ENCODE peak calls at places on chromosomes 4 and X, in five cellular contexts. T is retinal pigment epithelial cell, N is BJ, Z is HFF-Myc, E is brain microvascular endothelial cell. Q is an unnamed sample.

GRCh38 chrX:64190136-64190740 is 15.3 kb downstream of the AMER1 start:
- DNase-seq in E (no peak), T (no peak), N (no peak), Z (no peak), Q (no peak)

GRCh38 chr4:56129431-56129861 is 180.7 kb downstream of the CEP135 start:
- DNase-seq in Z (no peak), E (no peak), T (peak; percentile 25), N (no peak), Q (peak; percentile 30)

GRCh38 chr4:139556735-139557505 is 901 bp upstream of the SETD7 start:
- DNase-seq in T (no peak), N (no peak), E (no peak), Z (no peak), Q (peak; percentile 53)

GRCh38 chrX:110401142-110401541 is 42.5 kb downstream of the RTL9 start:
- DNase-seq in N (no peak), Z (no peak), T (no peak), E (no peak), Q (no peak)

GRCh38 chrX:115639481-115639880 is 78.5 kb downstream of the PLS3 start:
- DNase-seq in Z (no peak), N (no peak), T (no peak), E (no peak), Q (no peak)

GRCh38 chrX:63784346-63784901 is 590 bp downstream of the ARHGEF9 start:
- DNase-seq in E (no peak), Z (no peak), T (no peak), N (no peak), Q (no peak)

GRCh38 chrX:39752820-39753219 is 344.9 kb downstream of the BCOR start:
- DNase-seq in N (no peak), T (no peak), Z (no peak), E (no peak), Q (peak; percentile 46)

GRCh38 chr4:76485450-76485849 is 50.4 kb downstream of the SHROOM3 start:
- DNase-seq in E (no peak), N (no peak), Z (no peak), T (peak; percentile 62), Q (peak; percentile 56)

GRCh38 chrX:149641832-149642231 is 10.2 kb upstream of the TMEM185A start:
- DNase-seq in N (no peak), T (no peak), Z (no peak), E (no peak), Q (no peak)

GRCh38 chr4:115491686-115492085 is 378.3 kb upstream of the NDST4 start:
- DNase-seq in Z (no peak), N (no peak), E (no peak), T (no peak), Q (no peak)

GRCh38 chr4:58042176-58042575 is 932.0 kb upstream of the IGFBP7 start:
- DNase-seq in T (no peak), E (no peak), Z (no peak), N (no peak), Q (peak; percentile 1)

GRCh38 chr4:41728571-41728908 is 20.0 kb downstream of the PHOX2B start:
- DNase-seq in E (no peak), N (no peak), Z (no peak), T (no peak), Q (peak; percentile 42)

GRCh38 chr4:90852232-90852631 is 725.0 kb downstream of the CCSER1 start:
- DNase-seq in N (no peak), E (no peak), T (no peak), Z (no peak), Q (no peak)

GRCh38 chrX:154068560-154068959 is 29.0 kb downstream of the MECP2 start:
- DNase-seq in Z (no peak), N (no peak), T (no peak), E (no peak), Q (no peak)

GRCh38 chr4:149531861-149532260 is 283.8 kb downstream of the IQCM start:
- DNase-seq in E (peak; percentile 42), T (peak; percentile 97), Z (no peak), N (no peak), Q (peak; percentile 59)

GRCh38 chrX:118520206-118520857 is 24.7 kb downstream of the DOCK11 start:
- DNase-seq in Z (no peak), T (no peak), E (peak; percentile 51), N (no peak), Q (peak; percentile 40)

GRCh38 chr4:113026556-113026955 is 22.9 kb upstream of the ANK2 start:
- DNase-seq in T (no peak), N (no peak), Z (no peak), E (peak; percentile 44), Q (peak; percentile 19)

GRCh38 chr4:100806988-100807387 is 289.2 kb upstream of the EMCN start:
- DNase-seq in Z (no peak), T (no peak), N (no peak), E (no peak), Q (no peak)

GRCh38 chrX:23364416-23364815 is 29.8 kb downstream of the PTCHD1 start:
- DNase-seq in T (no peak), N (no peak), E (no peak), Z (no peak), Q (no peak)

GRCh38 chr4:56787380-56787779 is 34.1 kb downstream of the SPINK2 start:
- DNase-seq in Z (no peak), N (no peak), E (no peak), T (no peak), Q (no peak)

GRCh38 chrX:258291-259040 is 22.7 kb upstream of the PLCXD1 start:
- DNase-seq in E (no peak), T (no peak), Z (no peak), N (no peak), Q (no peak)

GRCh38 chrX:44705817-44706551 is 137.8 kb upstream of the DUSP21 start:
- DNase-seq in E (no peak), Z (peak; percentile 0), T (peak; percentile 13), N (no peak), Q (no peak)

GRCh38 chrX:1592128-1592862 is 891 bp downstream of the AKAP17A start:
- DNase-seq in T (no peak), E (peak; percentile 11), N (no peak), Z (no peak), Q (peak; percentile 36)

GRCh38 chr4:113979973-113980615 is 647 bp upstream of the ARSJ start:
- DNase-seq in T (no peak), N (no peak), E (no peak), Z (no peak), Q (no peak)

GRCh38 chrX:133493366-133493765 is 78.1 kb upstream of the GPC4 start:
- DNase-seq in T (no peak), E (no peak), N (no peak), Z (no peak), Q (peak; percentile 18)

GRCh38 chr4:90120037-90120436 is 7.2 kb upstream of the CCSER1 start:
- DNase-seq in Z (no peak), N (no peak), E (no peak), T (no peak), Q (peak; percentile 45)

GRCh38 chr4:76753814-76754213 is 144.1 kb downstream of the SOWAHB start:
- DNase-seq in E (peak; percentile 90), N (peak; percentile 92), Z (peak; percentile 98), T (peak; percentile 57), Q (peak; percentile 74)

GRCh38 chr4:6458528-6458927 is 13.9 kb downstream of the PPP2R2C start:
- DNase-seq in Z (no peak), E (no peak), N (no peak), T (no peak), Q (no peak)

GRCh38 chrX:56802428-56802827 is 73.4 kb downstream of the NBDY start:
- DNase-seq in T (no peak), Z (no peak), E (no peak), N (no peak), Q (no peak)

DNA sequence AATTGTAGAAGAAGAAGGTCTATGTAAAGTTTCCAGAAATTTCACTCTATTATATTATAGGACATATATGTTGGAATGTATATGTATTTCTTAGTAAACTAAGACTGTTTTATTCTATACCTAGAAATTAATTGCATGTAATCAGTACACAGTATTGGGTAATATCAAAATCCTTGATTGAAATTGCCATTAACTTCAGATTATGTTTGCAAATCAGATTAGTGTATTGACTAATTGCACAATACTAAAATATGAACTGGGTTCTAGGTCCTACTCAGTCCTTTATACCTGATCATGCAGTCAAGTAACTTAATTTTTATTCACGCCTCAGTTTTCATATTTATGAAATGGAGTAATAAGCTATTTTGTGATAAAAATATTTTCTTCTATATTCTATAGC is 950.3 kb upstream of the ADGRL3 start:
- DNase-seq in E (no peak), Z (no peak), N (no peak), T (no peak), Q (no peak)
- TF ChIP-seq CTCF in E (no peak), Z (no peak), N (no peak), T (no peak), Q (no peak)

DNA sequence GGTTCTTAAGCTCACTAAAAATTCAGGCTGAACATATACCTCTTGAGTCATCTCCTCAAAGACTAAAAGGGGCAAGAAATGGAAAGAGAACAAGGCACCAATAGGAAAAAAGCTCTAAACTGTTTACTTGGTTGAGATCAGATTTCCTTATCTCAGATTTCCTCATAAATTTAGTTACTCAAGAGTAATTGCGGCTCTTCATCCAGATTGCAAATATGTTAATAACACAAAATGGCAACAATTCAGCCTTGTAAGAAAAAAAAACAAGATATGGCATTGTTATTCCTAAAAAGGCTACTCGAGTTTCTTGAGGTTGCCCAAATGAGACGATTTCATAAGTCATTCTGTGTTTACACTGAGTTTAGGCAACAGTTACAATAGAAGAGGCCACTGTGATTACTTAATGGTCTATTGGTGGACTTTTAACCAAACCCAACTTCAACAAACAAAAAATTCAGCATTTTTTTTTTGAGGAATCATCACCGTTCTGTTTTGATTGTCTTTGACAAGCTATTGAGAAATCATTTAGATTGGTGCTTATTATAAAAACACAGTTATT is 97.9 kb upstream of the PDHA1 start:
- DNase-seq in T (no peak), E (no peak), Z (no peak), N (no peak), Q (no peak)
- H3K4me3 ChIP-seq in T (no peak overlapping the region), E (no peak overlapping the region), Z (no peak overlapping the region), N (no peak overlapping the region), Q (no peak overlapping the region)

DNA sequence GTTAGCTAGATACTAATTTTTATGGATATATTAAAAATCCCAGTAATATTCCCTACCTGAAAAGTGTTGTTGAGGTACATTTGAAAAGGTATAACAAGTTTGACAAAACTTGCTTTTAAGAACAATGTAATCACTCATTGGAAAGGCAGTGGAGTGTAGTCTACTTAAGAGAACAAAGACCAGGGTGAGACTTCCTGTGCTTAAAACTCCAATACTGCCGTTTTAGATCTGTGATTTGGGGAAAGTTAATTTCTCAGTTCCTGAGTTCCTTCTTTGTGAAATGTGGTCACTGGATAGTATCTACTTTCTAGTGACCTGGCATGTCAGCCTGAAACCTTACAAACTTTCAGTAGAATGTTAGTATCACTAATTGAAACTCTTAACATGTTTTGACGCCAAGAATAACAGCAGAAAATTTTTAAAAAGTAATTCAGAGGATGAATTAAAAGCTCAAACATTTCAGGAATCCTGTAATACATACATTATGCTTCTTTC is 56.8 kb downstream of the PCDH7 start:
- DNase-seq in N (no peak), T (no peak), Z (no peak), E (no peak), Q (no peak)
- TF ChIP-seq CTCF in N (no peak), T (no peak), Z (no peak), E (no peak), Q (no peak)

DNA sequence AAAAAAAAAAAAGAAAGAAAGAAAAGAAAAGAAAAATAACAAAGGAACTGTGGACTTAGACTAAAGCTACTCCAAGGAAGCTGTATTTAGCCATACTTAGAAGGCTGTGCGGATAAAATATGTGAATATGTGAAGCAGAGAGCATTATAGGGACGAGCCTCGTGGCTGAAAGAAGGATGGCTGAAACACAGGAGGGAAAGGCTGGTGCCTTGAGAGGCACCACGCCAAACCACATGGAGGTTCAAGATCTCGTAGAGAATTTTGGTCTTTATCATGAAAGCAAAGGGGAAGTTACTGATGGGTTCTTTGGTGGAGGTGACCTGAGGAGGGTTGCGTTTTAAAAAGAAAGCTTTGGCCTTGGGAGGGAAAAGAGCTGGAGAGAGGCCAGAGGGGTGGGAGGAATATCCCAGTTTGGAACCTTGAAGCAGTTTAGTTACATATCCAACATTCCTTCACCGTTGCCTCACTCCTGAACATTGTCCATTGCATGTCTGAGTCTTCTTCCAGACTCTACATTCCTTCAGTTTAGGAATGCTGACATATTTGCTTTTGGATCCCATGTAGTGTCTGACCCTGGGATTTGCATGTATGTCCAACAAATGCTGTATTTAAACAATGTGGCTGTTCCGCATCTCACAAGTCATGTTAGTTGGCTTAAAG is 82.5 kb downstream of the CPE start:
- DNase-seq in N (peak; percentile 51), E (peak; percentile 53), Z (no peak), T (no peak), Q (peak; percentile 48)
- H3K4me3 ChIP-seq in N (no peak overlapping the region), E (no peak overlapping the region), Z (no peak overlapping the region), T (no peak overlapping the region), Q (no peak overlapping the region)

Q was measured in epithelial cell of esophagus.